ENCODE peak calls at places on chromosomes 12 and 14, in seven cellular contexts. S, U, L, P, Z, H and N are unnamed samples.

GRCh38 chr12:125110641-125111360 is 45.6 kb downstream of the AACS start:
- DNase-seq in L (no peak), Z (peak), P (peak), H (peak), U (no peak), S (no peak), N (no peak)

GRCh38 chr12:43480591-43480990 is 71.4 kb downstream of the ADAMTS20 start:
- DNase-seq in U (no peak), H (no peak), Z (no peak), S (no peak), P (no peak), L (no peak), N (no peak)

GRCh38 chr12:42643881-42644579 is 54.5 kb upstream of the PRICKLE1 start:
- DNase-seq in U (no peak), P (no peak), S (no peak), L (no peak), H (no peak), Z (no peak), N (no peak)

GRCh38 chr14:23494223-23494622 is 24.7 kb downstream of the NGDN start:
- DNase-seq in Z (no peak), L (no peak), S (no peak), U (no peak), P (peak), H (no peak), N (no peak)

GRCh38 chr12:112881602-112882001 is 25.2 kb upstream of the OAS1 start:
- DNase-seq in Z (no peak), U (no peak), S (no peak), H (no peak), P (no peak), L (no peak), N (no peak)

GRCh38 chr14:55864890-55865655 is 253.1 kb upstream of the PELI2 start:
- DNase-seq in U (no peak), S (no peak), P (no peak), H (no peak), L (no peak), Z (no peak), N (no peak)

GRCh38 chr12:81224626-81225025 is 146.7 kb downstream of the ACSS3 start:
- DNase-seq in S (no peak), P (no peak), Z (no peak), H (no peak), L (peak), U (no peak), N (no peak)

GRCh38 chr12:130832561-130833209 is 6.4 kb downstream of the STX2 start:
- DNase-seq in L (no peak), U (no peak), H (peak), Z (peak), S (no peak), P (peak), N (peak)

GRCh38 chr12:50275545-50275944 is 7.8 kb downstream of the LIMA1 start:
- DNase-seq in S (no peak), H (peak), U (no peak), L (no peak), Z (no peak), P (no peak), N (no peak)

GRCh38 chr12:49763006-49763591 is 21.7 kb downstream of the TMBIM6 start:
- DNase-seq in Z (no peak), U (peak), S (peak), H (peak), P (peak), L (no peak), N (no peak)

GRCh38 chr14:35403085-35403396 is 1.5 kb downstream of the NFKBIA start:
- DNase-seq in Z (no peak), P (peak), U (peak), H (no peak), S (no peak), L (no peak), N (peak)

GRCh38 chr12:47818701-47819543 is 781 bp downstream of the HDAC7 start:
- DNase-seq in Z (no peak), S (peak), L (no peak), P (no peak), H (peak), U (peak), N (no peak)

GRCh38 chr12:46983959-46984833 is 95.2 kb upstream of the PCED1B start:
- DNase-seq in U (no peak), P (peak), S (peak), Z (peak), L (peak), H (peak), N (peak)

GRCh38 chr12:26803552-26803951 is 29.4 kb downstream of the ITPR2 start:
- DNase-seq in U (no peak), Z (no peak), P (peak), H (no peak), L (no peak), S (no peak), N (peak)